ENCODE peak calls at places on chromosomes 6 and 20, in four cellular contexts. J is left cardiac atrium, A is OCI-M1, K is AG04450. P is an unnamed sample.

GRCh38 chr6:130717657-130718056 is 109.5 kb upstream of the SMLR1 start:
- DNase-seq in J (no peak), A (peak; percentile 69), K (no peak), P (no peak)

GRCh38 chr6:39553811-39554802 is 171.1 kb downstream of the KIF6 start:
- DNase-seq in J (no peak), A (peak; percentile 7), K (no peak), P (peak; percentile 25)

GRCh38 chr6:53250137-53250760 is 98.5 kb downstream of the ELOVL5 start:
- DNase-seq in J (no peak), A (no peak), K (no peak), P (no peak)

GRCh38 chr20:45890997-45891983 is at the start of the genes CTSA and NEURL2:
- DNase-seq in J (peak; percentile 95), A (peak; percentile 92), K (peak; percentile 84), P (peak; percentile 94)

GRCh38 chr6:24667378-24667803 is 514 bp downstream of the ACOT13 start:
- DNase-seq in J (no peak), A (peak; percentile 80), K (no peak), P (no peak)

GRCh38 chr6:11146117-11146826 is 34.7 kb upstream of the ERVFRD-1 start:
- DNase-seq in J (no peak), A (no peak), K (no peak), P (no peak)

GRCh38 chr20:52192296-52193007 is 873 bp upstream of the ZFP64 start:
- DNase-seq in J (no peak), A (peak; percentile 79), K (no peak), P (no peak)

GRCh38 chr6:4673861-4674260 is 102.3 kb upstream of the CDYL start:
- DNase-seq in J (no peak), A (no peak), K (no peak), P (no peak)

GRCh38 chr6:129662406-129662766 is 47.6 kb downstream of the ARHGAP18 start:
- DNase-seq in J (no peak), A (no peak), K (no peak), P (no peak)

GRCh38 chr6:157092736-157093135 is 230.6 kb downstream of the TMEM242 start:
- DNase-seq in J (no peak), A (no peak), K (no peak), P (no peak)

GRCh38 chr6:166958926-166959861 is 2.8 kb upstream of the RNASET2 start:
- DNase-seq in J (peak; percentile 30), A (peak; percentile 51), K (no peak), P (peak; percentile 45)

GRCh38 chr6:81876977-81877376 is 124.5 kb upstream of the TENT5A start:
- DNase-seq in J (no peak), A (no peak), K (no peak), P (no peak)

GRCh38 chr6:398558-399078 is 7.1 kb downstream of the IRF4 start:
- DNase-seq in J (no peak), A (no peak), K (no peak), P (no peak)

GRCh38 chr20:4026093-4026601 is 10.8 kb upstream of the RNF24 start:
- DNase-seq in J (no peak), A (peak; percentile 62), K (peak; percentile 68), P (no peak)

GRCh38 chr20:37565134-37565811 is 37.6 kb upstream of the BLCAP start:
- DNase-seq in J (no peak), A (no peak), K (no peak), P (no peak)

GRCh38 chr6:63864934-63865333 is 229.3 kb downstream of the PHF3 start:
- DNase-seq in J (no peak), A (no peak), K (no peak), P (no peak)

GRCh38 chr6:120918137-120918536 is 416.1 kb downstream of the TBC1D32 start:
- DNase-seq in J (no peak), A (peak; percentile 71), K (no peak), P (no peak)

GRCh38 chr6:170047813-170048212 is 243.1 kb downstream of the DLL1 start:
- DNase-seq in J (no peak), A (no peak), K (no peak), P (no peak)

GRCh38 chr6:134882426-134883038 is 67.4 kb downstream of the ALDH8A1 start:
- DNase-seq in J (peak; percentile 56), A (peak; percentile 84), K (peak; percentile 63), P (peak; percentile 67)

GRCh38 chr6:112429226-112429625 is 82.1 kb downstream of the RFPL4B start:
- DNase-seq in J (no peak), A (peak; percentile 8), K (no peak), P (no peak)

GRCh38 chr20:59996112-59996511 is 37.9 kb downstream of the CDH26 start:
- DNase-seq in J (no peak), A (no peak), K (no peak), P (no peak)

GRCh38 chr20:3935295-3935955 is 46.2 kb downstream of the PANK2 start:
- DNase-seq in J (peak; percentile 54), A (no peak), K (no peak), P (peak; percentile 70)

GRCh38 chr6:26500102-26500501 is at the start of gene BTN1A1:
- DNase-seq in J (no peak), A (no peak), K (no peak), P (no peak)

GRCh38 chr6:42007753-42008528 is 42.4 kb upstream of the TAF8 start:
- DNase-seq in J (no peak), A (no peak), K (no peak), P (no peak)

GRCh38 chr6:31736026-31736767 is at the start of gene CLIC1:
- DNase-seq in J (peak; percentile 91), A (peak; percentile 94), K (no peak), P (peak; percentile 87)

GRCh38 chr6:157265186-157265585 is 58.1 kb downstream of the TMEM242 start:
- DNase-seq in J (no peak), A (no peak), K (no peak), P (no peak)

GRCh38 chr6:163797313-163797712 is 382.8 kb downstream of the QKI start:
- DNase-seq in J (no peak), A (no peak), K (no peak), P (no peak)

GRCh38 chr6:34529665-34530327 is 26.3 kb downstream of the SPDEF start:
- DNase-seq in J (no peak), A (no peak), K (no peak), P (peak; percentile 50)

GRCh38 chr6:113833537-113833936 is 23.6 kb upstream of the MARCKS start:
- DNase-seq in J (no peak), A (no peak), K (no peak), P (no peak)